ENCODE peak calls at places on chromosomes 16 and 17, in eight cellular contexts. B is B cell, N is ureter, Q is hepatic stellate cell, E is nucleus accumbens, G is left cardiac atrium, P is T-helper 17 cell, T is testis. X is an unnamed sample.

GRCh38 chr17:63697341-63698286 is 2.3 kb downstream of the LIMD2 start:
- DNase-seq in B (peak), N (peak), Q (peak), E (no peak), G (peak), P (peak), T (no peak), X (no peak)

GRCh38 chr17:42275527-42276358 is 448 bp downstream of the STAT5B start:
- DNase-seq in B (no peak), N (no peak), Q (peak), E (no peak), G (no peak), P (peak), T (peak), X (peak)

GRCh38 chr17:4872786-4873185 is 26.6 kb upstream of the C17orf107 start:
- DNase-seq in B (no peak), N (no peak), Q (no peak), E (peak), G (no peak), P (no peak), T (peak), X (no peak)

GRCh38 chr16:65829076-65829475 is 537.4 kb upstream of the CDH5 start:
- DNase-seq in B (no peak), N (no peak), Q (no peak), E (no peak), G (no peak), P (no peak), T (no peak), X (no peak)

GRCh38 chr16:4362476-4363250 is 9.0 kb upstream of the VASN start:
- DNase-seq in B (no peak), N (no peak), Q (no peak), E (no peak), G (no peak), P (no peak), T (no peak), X (no peak)

GRCh38 chr16:23679274-23679985 is 741 bp downstream of the PLK1 start:
- DNase-seq in B (no peak), N (no peak), Q (peak), E (no peak), G (no peak), P (no peak), T (no peak), X (no peak)

GRCh38 chr17:28744802-28745051 is 916 bp downstream of the TRAF4 start:
- DNase-seq in B (no peak), N (no peak), Q (no peak), E (no peak), G (no peak), P (no peak), T (no peak), X (no peak)

GRCh38 chr17:67212716-67213417 is 32.1 kb downstream of the HELZ start:
- DNase-seq in B (no peak), N (no peak), Q (peak), E (no peak), G (no peak), P (no peak), T (no peak), X (no peak)